ENCODE peak calls at places on chromosomes 3 and 15, in four cellular contexts. R, C, E and U are unnamed samples.

GRCh38 chr3:56197991-56198390 is 270.3 kb downstream of the ERC2 start:
- DNase-seq in C (no peak), E (no peak), R (no peak), U (no peak)

GRCh38 chr3:187737401-187738088 is 7.7 kb downstream of the BCL6 start:
- DNase-seq in C (peak; percentile 82), E (peak; percentile 72), R (peak; percentile 79), U (peak; percentile 49)

GRCh38 chr3:142866841-142867631 is 21.8 kb downstream of the PCOLCE2 start:
- DNase-seq in R (no peak), C (peak; percentile 95), E (no peak), U (no peak)

GRCh38 chr3:122104515-122105194 is 49.5 kb downstream of the CD86 start:
- DNase-seq in E (no peak), R (no peak), C (no peak), U (no peak)

GRCh38 chr15:80496101-80496500 is 91.9 kb downstream of the ARNT2 start:
- DNase-seq in E (no peak), R (no peak), C (no peak), U (no peak)

GRCh38 chr3:193782280-193782654 is 189.3 kb downstream of the OPA1 start:
- DNase-seq in R (no peak), E (peak; percentile 34), C (peak; percentile 90), U (peak; percentile 69)

GRCh38 chr15:55589297-55589696 is 1.2 kb upstream of the PYGO1 start:
- DNase-seq in E (no peak), C (no peak), R (no peak), U (peak; percentile 29)

GRCh38 chr3:157029365-157029790 is 130.6 kb downstream of the CCNL1 start:
- DNase-seq in E (no peak), C (no peak), R (no peak), U (no peak)

GRCh38 chr3:175383813-175384212 is 524.7 kb downstream of the NAALADL2 start:
- DNase-seq in R (no peak), C (no peak), E (no peak), U (no peak)

GRCh38 chr15:60471314-60471713 is 7.6 kb downstream of the ICE2 start:
- DNase-seq in R (no peak), E (no peak), C (no peak), U (no peak)

GRCh38 chr3:73520931-73521461 is 103.7 kb downstream of the PDZRN3 start:
- DNase-seq in R (peak; percentile 44), E (peak; percentile 92), C (no peak), U (peak; percentile 35)

GRCh38 chr15:97909291-97909891 is 51.1 kb upstream of the ARRDC4 start:
- DNase-seq in R (peak; percentile 58), E (peak; percentile 40), C (peak; percentile 91), U (peak; percentile 69)

GRCh38 chr3:46649436-46649835 is 37.1 kb downstream of the FAM240A start:
- DNase-seq in R (no peak), C (no peak), E (no peak), U (no peak)

GRCh38 chr3:192062186-192062585 is 601.2 kb downstream of the PYDC2 start:
- DNase-seq in E (no peak), C (no peak), R (no peak), U (no peak)

GRCh38 chr15:86001200-86001599 is 78.5 kb upstream of the AGBL1 start:
- DNase-seq in C (no peak), E (no peak), R (no peak), U (no peak)

GRCh38 chr3:53222183-53222901 is 33.5 kb downstream of the TKT start:
- DNase-seq in R (no peak), E (no peak), C (peak; percentile 55), U (no peak)

GRCh38 chr3:39115870-39116269 is 8.4 kb downstream of the TTC21A start:
- DNase-seq in R (no peak), C (no peak), E (no peak), U (no peak)

GRCh38 chr3:52400275-52400793 is 44.6 kb downstream of the SEMA3G start:
- DNase-seq in R (peak; percentile 13), C (no peak), E (no peak), U (no peak)

GRCh38 chr3:11273945-11274344 is 1.7 kb downstream of the ATG7 start:
- DNase-seq in R (no peak), C (no peak), E (no peak), U (no peak)

GRCh38 chr3:99407257-99407656 is 231.1 kb upstream of the COL8A1 start:
- DNase-seq in E (no peak), C (no peak), R (no peak), U (no peak)

DNA sequence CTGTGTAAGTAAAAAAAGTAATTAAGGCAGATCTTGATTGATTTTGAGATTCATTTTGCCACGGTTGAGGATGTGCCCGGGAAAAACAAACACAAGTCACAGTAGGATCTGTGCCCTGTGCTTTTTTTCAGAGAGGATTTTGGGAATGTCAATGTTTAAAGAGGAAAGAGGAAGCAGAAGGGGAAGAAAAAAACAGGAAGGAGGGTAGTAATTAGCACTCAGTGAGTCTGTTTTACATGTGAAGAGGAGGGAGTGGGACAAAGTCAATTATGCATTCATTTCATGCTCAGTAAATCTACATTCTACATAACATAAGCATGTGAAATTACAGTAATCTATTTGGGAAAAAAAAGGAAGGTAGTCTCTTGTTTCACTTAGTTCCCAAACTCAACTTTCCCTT is 18.3 kb upstream of the CD200 start:
- DNase-seq in C (no peak), E (no peak), R (no peak), U (no peak)
- H3K4me3 ChIP-seq in C (no peak overlapping the region), E (no peak overlapping the region), R (no peak overlapping the region), U (no peak overlapping the region)

GRCh38 chr3:133573054-133573628 is 345 bp upstream of the CDV3 start:
- DNase-seq in E (peak; percentile 100), C (peak; percentile 100), R (peak; percentile 100), U (peak; percentile 100)

GRCh38 chr3:133574260-133574881 is 885 bp downstream of the CDV3 start:
- DNase-seq in R (peak; percentile 76), C (peak; percentile 78), E (peak; percentile 53), U (peak; percentile 74)

GRCh38 chr3:133570937-133571320 is 2.6 kb upstream of the CDV3 start:
- DNase-seq in E (no peak), R (no peak), C (no peak), U (no peak)

GRCh38 chr3:133573629-133574194 is at the start of gene CDV3:
- DNase-seq in C (no peak), R (no peak), E (no peak), U (no peak)

DNA sequence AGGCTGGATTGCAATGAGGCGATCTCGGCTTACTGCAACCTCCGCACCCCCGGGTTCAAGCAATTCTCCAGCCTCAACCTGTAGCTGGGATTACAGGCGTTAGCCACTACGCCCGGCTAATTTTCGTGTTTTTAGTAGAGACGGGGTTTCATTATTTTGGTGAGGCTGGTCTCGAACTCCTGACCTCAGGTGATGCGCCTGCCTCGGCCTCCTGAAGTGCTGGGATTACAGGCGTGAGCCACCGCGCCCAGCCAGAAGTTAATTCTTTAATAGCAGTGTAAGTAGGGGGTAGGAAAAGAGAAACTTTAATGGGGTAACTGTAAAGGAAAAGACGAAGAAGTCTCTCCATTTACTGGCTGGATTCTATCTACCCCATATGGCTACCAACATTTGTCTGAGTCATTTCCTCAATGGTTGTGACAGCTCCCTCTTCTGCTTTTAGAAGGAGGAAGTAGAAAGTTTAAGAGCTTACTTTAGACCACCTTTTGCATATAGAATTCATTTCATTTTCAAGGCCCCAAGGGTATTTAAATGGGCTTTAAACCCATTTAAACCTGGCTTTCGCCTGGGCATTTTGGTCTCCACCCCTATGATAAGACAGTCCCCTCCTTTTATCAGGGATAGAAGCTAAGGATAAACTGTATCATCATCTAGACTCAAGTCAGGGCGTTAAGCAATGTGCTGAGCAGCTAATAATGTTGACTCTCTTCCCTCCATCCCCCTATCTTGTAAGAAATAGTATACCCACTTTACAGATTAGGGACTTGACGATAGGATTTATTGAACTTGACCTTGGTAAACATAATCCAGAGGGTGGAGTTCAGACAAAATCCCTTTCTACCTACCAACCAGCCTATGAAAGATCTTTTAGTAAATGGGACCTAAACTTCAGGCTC is 1.1 kb upstream of the CDV3 start:
- DNase-seq in C (no peak), R (no peak), E (no peak), U (peak; percentile 58)
- H3K4me1 ChIP-seq in C (peaks cover 4% of the 10 kb centered on the region), R (peaks cover 66% of the 10 kb centered on the region), E (peaks cover 6% of the 10 kb centered on the region), U (peaks cover 15% of the 10 kb centered on the region)

GRCh38 chr3:44861412-44862220 is at the start of gene TMEM42:
- DNase-seq in C (peak; percentile 97), R (peak; percentile 91), E (peak; percentile 87), U (peak; percentile 93)
- TF ChIP-seq CTCF in C (peak; percentile 64), R (peak; percentile 49), E (peak; percentile 33), U (peak; percentile 44)

DNA sequence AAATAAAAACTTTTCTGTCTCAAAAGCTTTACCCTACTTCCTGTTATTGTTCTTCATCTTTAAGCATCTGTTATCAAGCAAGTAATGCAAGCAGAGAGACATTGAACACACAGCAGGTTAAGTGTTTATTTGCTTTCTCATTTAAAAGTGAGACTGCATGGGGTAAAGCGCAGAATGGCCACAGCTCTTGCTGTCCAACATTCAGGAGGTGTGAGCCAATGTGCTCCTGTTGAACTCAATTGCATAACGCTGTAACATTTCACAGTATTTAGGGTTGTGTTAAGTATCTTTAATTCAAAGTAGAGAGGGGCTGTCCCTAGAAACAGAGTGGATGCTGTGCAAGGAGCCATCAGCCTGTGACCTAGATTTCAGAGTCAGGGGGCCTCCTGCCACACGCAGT is 815.4 kb downstream of the VGLL3 start:
- DNase-seq in R (no peak), E (no peak), C (peak; percentile 83), U (peak; percentile 9)
- H3K4me3 ChIP-seq in R (no peak overlapping the region), E (no peak overlapping the region), C (no peak overlapping the region), U (no peak overlapping the region)

DNA sequence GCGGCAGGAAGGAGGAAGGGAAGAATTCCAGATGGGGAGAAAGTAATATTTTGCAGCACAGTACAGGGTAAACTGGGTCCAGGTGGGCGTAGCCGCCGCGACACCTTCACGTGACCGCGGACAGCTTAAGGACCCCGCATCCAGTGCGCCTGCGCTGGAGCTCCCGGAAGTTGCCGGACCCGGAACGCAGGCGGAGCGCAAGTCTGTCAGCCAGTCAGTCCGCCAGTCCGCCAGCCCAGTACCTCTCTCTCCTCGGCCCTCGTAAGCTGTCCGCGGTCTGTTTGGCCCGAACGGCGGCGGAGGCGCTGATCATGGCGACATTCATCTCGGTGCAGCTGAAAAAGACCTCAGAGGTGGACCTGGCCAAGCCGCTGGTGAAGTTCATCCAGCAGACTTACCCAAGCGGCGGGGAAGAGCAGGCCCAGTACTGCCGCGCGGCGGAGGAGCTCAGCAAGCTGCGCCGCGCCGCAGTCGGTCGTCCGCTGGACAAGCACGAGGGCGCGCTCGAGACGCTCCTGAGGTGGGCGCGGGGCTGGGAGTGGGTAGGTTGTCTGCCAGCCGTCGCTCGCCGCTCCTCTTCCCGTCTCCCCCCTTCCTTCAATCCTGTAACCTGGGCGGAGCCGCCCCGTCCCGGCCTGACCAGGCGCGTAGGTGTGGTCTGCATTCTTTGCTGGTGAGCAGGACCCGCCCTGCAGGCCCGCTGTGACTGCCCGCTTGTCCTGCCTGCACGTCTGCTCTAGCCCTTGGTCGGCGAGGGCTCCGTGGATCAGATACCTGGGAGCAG is at the start of gene PDCD6IP:
- DNase-seq in C (peak; percentile 97), R (peak; percentile 94), E (peak; percentile 91), U (peak; percentile 95)
- H3K4me1 ChIP-seq in C (no peaks in the 10 kb centered on the region), R (peaks cover 62% of the 10 kb centered on the region), E (no peaks in the 10 kb centered on the region), U (peaks cover 17% of the 10 kb centered on the region)

DNA sequence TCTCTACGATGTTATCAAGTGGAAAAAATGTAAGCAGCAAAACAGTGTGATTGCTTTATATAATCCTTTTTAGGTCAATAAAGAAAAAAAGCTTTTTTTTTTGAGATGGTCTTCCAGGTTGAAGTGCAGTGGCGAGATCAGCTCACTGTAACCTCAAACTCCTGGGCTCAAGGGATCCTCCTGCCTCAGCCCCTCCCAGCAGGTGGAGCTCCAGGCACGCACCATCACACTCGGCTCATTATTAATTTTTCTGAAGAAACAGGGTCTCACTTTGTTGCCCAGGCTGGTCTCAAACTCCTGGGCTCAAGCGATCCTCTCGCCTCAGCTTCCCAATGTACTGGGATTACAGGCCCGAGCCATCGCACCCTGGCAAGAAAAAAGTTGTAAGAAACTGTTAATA is 17.3 kb downstream of the RNF168 start:
- DNase-seq in C (peak; percentile 58), E (no peak), R (no peak), U (no peak)
- TF ChIP-seq CTCF in C (peak; percentile 63), E (no peak), R (peak; percentile 61), U (peak; percentile 38)